ENCODE peak calls at places on chromosomes 16 and 17, in seven cellular contexts. Q is SK-N-SH, A is HCT116, I is H1, B is K562, L is GM12878, T is HepG2. S is an unnamed sample.
A peak's percentile ranks its signal among the peaks of the same experiment; 100 is the strongest.

GRCh38 chr17:73283250-73283649 is 21.6 kb upstream of the CPSF4L start:
- DNase-seq in A (no peak), B (no peak), I (no peak), T (no peak), L (no peak), Q (no peak), S (no peak)

GRCh38 chr16:18958621-18959578 is 24.8 kb upstream of the TMC7 start:
- DNase-seq in T (peak; percentile 35), L (no peak), I (no peak), B (no peak), Q (no peak), A (no peak), S (no peak)

GRCh38 chr16:56351481-56351880 is 73.9 kb downstream of the AMFR start:
- DNase-seq in A (no peak), L (no peak), Q (no peak), T (no peak), I (no peak), B (no peak), S (no peak)

GRCh38 chr16:14284930-14285541 is 213.9 kb downstream of the MRTFB start:
- DNase-seq in B (no peak), T (peak; percentile 65), A (peak; percentile 63), L (no peak), Q (no peak), I (no peak), S (peak; percentile 86)

GRCh38 chr16:66798162-66798561 is 3.2 kb downstream of the TERB1 start:
- DNase-seq in A (no peak), B (no peak), Q (no peak), I (no peak), L (no peak), T (no peak), S (no peak)

GRCh38 chr17:36901506-36901905 is 35.8 kb upstream of the LHX1 start:
- DNase-seq in Q (no peak), B (no peak), A (no peak), L (no peak), I (peak; percentile 64), T (peak; percentile 16), S (no peak)

GRCh38 chr17:17535957-17536356 is 39.8 kb upstream of the RASD1 start:
- DNase-seq in A (no peak), I (no peak), B (no peak), L (no peak), T (no peak), Q (peak; percentile 62), S (no peak)

GRCh38 chr16:80931985-80932720 is 74.5 kb downstream of the CMC2 start:
- DNase-seq in L (no peak), B (no peak), I (peak; percentile 33), Q (peak; percentile 84), A (no peak), T (peak; percentile 23), S (peak; percentile 68)

GRCh38 chr17:6638046-6638908 is 2.2 kb downstream of the KIAA0753 start:
- DNase-seq in A (no peak), L (no peak), B (no peak), T (no peak), I (no peak), Q (no peak), S (no peak)

GRCh38 chr16:4673387-4674046 is 19.8 kb upstream of the NUDT16L1 start:
- DNase-seq in L (no peak), T (no peak), I (no peak), Q (no peak), A (no peak), B (no peak), S (no peak)

GRCh38 chr16:87431926-87432325 is 39.8 kb downstream of the MAP1LC3B start:
- DNase-seq in A (no peak), T (no peak), Q (peak; percentile 52), I (no peak), B (no peak), L (no peak), S (no peak)

GRCh38 chr16:88077328-88078108 is 126.3 kb downstream of the BANP start:
- DNase-seq in I (no peak), Q (peak; percentile 75), A (no peak), L (no peak), B (no peak), T (no peak), S (peak; percentile 86)

GRCh38 chr17:66087073-66087472 is 104.9 kb downstream of the CEP112 start:
- DNase-seq in B (no peak), T (no peak), Q (no peak), I (no peak), L (no peak), A (no peak), S (no peak)

GRCh38 chr17:15651001-15651582 is 31.6 kb upstream of the FBXW10B start:
- DNase-seq in T (no peak), Q (peak; percentile 51), L (no peak), A (no peak), B (no peak), I (no peak), S (peak; percentile 43)

GRCh38 chr16:81551141-81551808 is 106.7 kb downstream of the CMIP start:
- DNase-seq in A (no peak), Q (peak; percentile 45), T (no peak), I (no peak), L (peak; percentile 9), B (peak; percentile 54), S (no peak)

GRCh38 chr17:21445091-21445650 is 69.0 kb downstream of the KCNJ12 start:
- DNase-seq in A (no peak), I (no peak), T (no peak), Q (no peak), L (no peak), B (no peak), S (no peak)

GRCh38 chr17:63024716-63025115 is 58.7 kb downstream of the TANC2 start:
- DNase-seq in A (no peak), B (no peak), L (no peak), I (no peak), T (no peak), Q (no peak), S (no peak)

GRCh38 chr16:7315813-7316212 is 16.8 kb upstream of the RBFOX1 start:
- DNase-seq in L (no peak), T (no peak), I (no peak), A (no peak), Q (no peak), B (no peak), S (no peak)

GRCh38 chr16:64181526-64181925 is 940.3 kb downstream of the CDH11 start:
- DNase-seq in L (no peak), Q (no peak), T (no peak), A (no peak), I (no peak), B (no peak), S (no peak)

GRCh38 chr17:35766903-35767510 is 6.3 kb downstream of the C17orf50 start:
- DNase-seq in T (no peak), B (peak; percentile 33), A (no peak), I (no peak), Q (peak; percentile 81), L (no peak), S (peak; percentile 72)

GRCh38 chr17:41026668-41027471 is at the start of gene KRTAP1-5:
- DNase-seq in T (no peak), I (no peak), B (no peak), L (no peak), A (no peak), Q (no peak), S (peak; percentile 27)

GRCh38 chr16:31181102-31181830 is 1.3 kb downstream of the FUS start:
- DNase-seq in Q (no peak), T (no peak), A (no peak), I (no peak), L (no peak), B (peak; percentile 78), S (no peak)

GRCh38 chr16:3787924-3788661 is 70.8 kb upstream of the TRAP1 start:
- DNase-seq in I (no peak), B (no peak), A (no peak), L (peak; percentile 55), T (no peak), Q (no peak), S (no peak)

GRCh38 chr17:44905006-44906000 is 6.1 kb upstream of the EFTUD2 start:
- DNase-seq in I (no peak), B (no peak), L (no peak), A (no peak), Q (peak; percentile 20), T (no peak), S (no peak)

GRCh38 chr16:84648595-84649510 is 542 bp downstream of the KLHL36 start:
- DNase-seq in L (no peak), Q (peak; percentile 79), T (no peak), B (peak; percentile 66), I (no peak), A (no peak), S (peak; percentile 54)

GRCh38 chr16:74305286-74305685 is 8.7 kb downstream of the PSMD7 start:
- DNase-seq in T (no peak), A (no peak), I (no peak), L (no peak), Q (no peak), B (no peak), S (no peak)

GRCh38 chr16:74307383-74307782 is 10.8 kb downstream of the PSMD7 start:
- DNase-seq in Q (no peak), B (no peak), A (no peak), L (no peak), I (no peak), T (no peak), S (no peak)

GRCh38 chr16:74305978-74306784 is 9.6 kb downstream of the PSMD7 start:
- DNase-seq in B (no peak), T (no peak), I (no peak), L (no peak), Q (no peak), A (no peak), S (no peak)

GRCh38 chr16:74315059-74315458 is 18.4 kb downstream of the PSMD7 start:
- DNase-seq in B (no peak), T (no peak), A (no peak), I (no peak), L (no peak), Q (no peak), S (peak; percentile 45)

GRCh38 chr16:74309789-74310781 is 13.5 kb downstream of the PSMD7 start:
- DNase-seq in T (peak; percentile 62), L (no peak), I (no peak), B (peak; percentile 59), Q (peak; percentile 66), A (peak; percentile 41), S (peak; percentile 47)
- TF ChIP-seq JUND in T (no peak), L (no peak), I (no peak), B (no peak), Q (no peak), A (no peak), S (no peak)

DNA sequence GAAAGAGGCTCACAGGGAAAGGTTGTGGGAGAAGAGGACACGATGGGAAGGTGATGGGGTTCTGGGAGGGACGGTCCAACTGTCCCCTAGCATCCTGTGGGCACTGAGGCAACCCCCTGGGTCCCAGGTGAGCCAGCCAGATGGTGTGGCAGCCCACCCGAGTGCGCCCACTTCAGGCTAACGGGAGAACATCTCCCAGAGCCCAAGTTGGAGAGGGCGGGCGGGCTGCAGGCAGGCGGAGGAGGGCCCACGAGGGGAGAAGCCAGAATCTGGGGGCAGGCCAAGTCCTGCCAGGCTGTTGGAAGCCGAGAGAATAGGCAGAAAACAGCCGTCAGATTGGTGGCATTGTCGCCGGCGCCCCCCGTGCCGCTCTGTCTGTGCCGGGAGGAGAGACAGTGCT is 13.8 kb upstream of the ABCC3 start:
- DNase-seq in A (no peak), Q (peak; percentile 74), B (peak; percentile 34), L (no peak), I (no peak), T (no peak), S (no peak)
- TF ChIP-seq JUND in A (no peak), Q (no peak), B (no peak), L (no peak), I (no peak), T (no peak), S (no peak)

GRCh38 chr17:80109713-80110446 is 8.5 kb downstream of the GAA start:
- DNase-seq in T (no peak), L (no peak), B (no peak), Q (peak; percentile 44), A (no peak), I (no peak), S (no peak)
- TF ChIP-seq JUND in T (no peak), L (no peak), B (no peak), Q (no peak), A (no peak), I (no peak), S (no peak)

GRCh38 chr17:4504188-4504587 is 5.5 kb downstream of the SPNS2 start:
- DNase-seq in I (no peak), A (no peak), T (no peak), L (no peak), Q (no peak), B (no peak), S (no peak)
- TF ChIP-seq JUND in I (no peak), A (no peak), T (no peak), L (no peak), Q (no peak), B (no peak), S (no peak)

S was measured in T47D.